ENCODE peak calls at places on chromosomes 6 and 20, in seven cellular contexts. M is fibroblast of lung, F is breast epithelium, A is OCI-LY7, S is PC-3, W is choroid plexus epithelial cell, H is heart right ventricle. B is an unnamed sample.

GRCh38 chr20:35845561-35845960 is 73.7 kb downstream of the PHF20 start:
- DNase-seq in F (no peak), S (no peak), W (peak; percentile 65), M (peak; percentile 22), A (no peak), H (no peak), B (peak; percentile 76)

GRCh38 chr6:118468682-118469465 is 79.2 kb upstream of the PLN start:
- DNase-seq in H (no peak), A (no peak), S (peak; percentile 85), M (peak; percentile 42), W (peak; percentile 66), F (no peak), B (peak; percentile 65)

GRCh38 chr20:17525650-17526049 is 5.5 kb downstream of the BFSP1 start:
- DNase-seq in S (peak; percentile 56), M (no peak), F (no peak), H (no peak), W (peak; percentile 65), A (peak; percentile 48), B (peak; percentile 78)

GRCh38 chr6:72619883-72620696 is 1.8 kb upstream of the KCNQ5 start:
- DNase-seq in A (peak; percentile 66), H (peak; percentile 21), F (no peak), M (no peak), S (no peak), W (peak; percentile 14), B (no peak)

GRCh38 chr20:42123981-42124473 is 505.9 kb upstream of the CHD6 start:
- DNase-seq in W (no peak), S (no peak), F (no peak), H (no peak), A (no peak), M (no peak), B (no peak)

GRCh38 chr6:67112120-67112519 is 1405.1 kb upstream of the EYS start:
- DNase-seq in M (peak; percentile 15), H (no peak), F (no peak), A (no peak), W (peak; percentile 17), S (no peak), B (no peak)

GRCh38 chr6:41774841-41775240 is 4.9 kb downstream of the FRS3 start:
- DNase-seq in H (no peak), W (no peak), F (no peak), A (no peak), S (no peak), M (no peak), B (no peak)

GRCh38 chr6:150209415-150209814 is 66.6 kb downstream of the PPP1R14C start:
- DNase-seq in A (no peak), F (no peak), H (no peak), W (no peak), M (no peak), S (no peak), B (no peak)

GRCh38 chr6:157944983-157945931 is 36.4 kb upstream of the SYNJ2 start:
- DNase-seq in A (no peak), H (no peak), M (peak; percentile 70), S (no peak), W (peak; percentile 93), F (no peak), B (no peak)

GRCh38 chr6:31356946-31357466 is at the start of gene HLA-B:
- DNase-seq in M (peak; percentile 78), F (peak; percentile 47), W (peak; percentile 89), S (peak; percentile 62), A (peak; percentile 90), H (peak; percentile 88), B (peak; percentile 87)
- H3K4me3 ChIP-seq in M (peak within 1 kb of the TSS; percentile 80), F (peak within 1 kb of the TSS; percentile 71), W (peak within 1 kb of the TSS; percentile 74), S (peak within 1 kb of the TSS; percentile 87), A (peak within 1 kb of the TSS; percentile 95), H (peak within 1 kb of the TSS; percentile 68), B (peak within 1 kb of the TSS; percentile 54)

DNA sequence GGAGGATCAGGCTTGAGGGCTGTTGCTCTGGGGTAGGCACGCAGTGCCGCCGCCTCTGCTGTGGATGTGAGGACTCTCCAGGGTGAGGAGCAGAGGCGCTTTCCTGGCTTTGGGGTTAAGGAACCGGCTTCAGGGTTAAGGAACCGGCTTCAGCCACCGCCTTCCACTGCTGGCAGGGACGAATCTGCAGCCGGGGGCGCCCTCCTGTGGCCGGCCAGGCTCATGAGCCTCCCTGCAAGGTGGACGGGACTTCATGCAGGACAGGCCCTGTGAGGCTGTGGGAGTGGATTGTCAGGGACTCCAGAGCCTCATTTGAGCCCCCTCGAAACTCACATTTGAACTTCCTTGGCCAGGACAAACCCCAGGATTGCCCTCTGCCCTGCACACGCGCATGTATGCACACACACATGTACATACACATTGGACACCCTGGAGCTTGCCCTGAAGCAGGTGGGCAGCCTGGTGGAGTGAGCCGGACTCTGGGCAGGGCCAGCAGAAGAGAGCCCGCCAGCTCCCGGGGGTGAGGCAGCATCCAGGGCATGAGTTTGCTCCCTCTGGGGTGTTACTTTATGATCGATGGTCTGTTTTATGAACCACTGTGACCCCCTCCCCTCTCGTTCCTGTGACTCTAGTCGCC is 146.9 kb downstream of the PHACTR3 start:
- DNase-seq in W (peak; percentile 33), S (peak; percentile 73), H (peak; percentile 78), M (peak; percentile 29), A (peak; percentile 20), F (peak; percentile 22), B (peak; percentile 42)
- TF ChIP-seq CTCF in W (peak; percentile 50), S (peak; percentile 91), H (peak; percentile 79), M (peak; percentile 71), A (peak; percentile 75), F (peak; percentile 54), B (peak; percentile 68)

DNA sequence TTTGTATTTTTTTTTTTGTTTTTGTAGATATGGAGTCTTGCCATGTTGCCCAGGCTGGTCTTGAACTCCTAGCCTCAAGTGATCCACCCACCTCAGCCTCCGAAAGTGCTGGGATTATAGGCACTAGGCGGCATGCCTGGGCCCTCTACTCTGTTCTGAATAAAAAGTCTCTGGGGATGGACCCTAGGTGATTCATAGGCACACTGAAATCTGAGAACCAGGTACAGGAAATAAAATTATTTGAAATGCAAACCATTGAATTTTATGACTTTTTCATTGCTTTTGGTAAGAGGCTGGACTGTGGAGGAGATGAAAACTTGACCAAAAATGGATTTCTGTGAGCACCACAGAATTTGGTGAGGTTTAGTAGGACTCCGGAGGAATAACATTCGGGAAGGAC is 117.5 kb downstream of the PRIM2 start:
- DNase-seq in A (no peak), S (peak; percentile 46), F (no peak), W (no peak), M (no peak), H (no peak), B (no peak)
- H3K4me3 ChIP-seq in A (no peak overlapping the region), S (no peak overlapping the region), F (no peak overlapping the region), W (no peak overlapping the region), M (no peak overlapping the region), H (no peak overlapping the region), B (no peak overlapping the region)

GRCh38 chr6:37367557-37367956 is 13.8 kb downstream of the RNF8 start:
- DNase-seq in H (no peak), A (no peak), W (no peak), M (no peak), S (peak; percentile 49), F (no peak), B (peak; percentile 20)

GRCh38 chr6:37371158-37372083 is 17.6 kb downstream of the RNF8 start:
- DNase-seq in F (peak; percentile 24), A (no peak), S (no peak), W (peak; percentile 11), M (no peak), H (no peak), B (no peak)

GRCh38 chr6:37372116-37372515 is 18.3 kb downstream of the RNF8 start:
- DNase-seq in F (no peak), H (no peak), S (peak; percentile 6), A (no peak), M (no peak), W (peak; percentile 48), B (peak; percentile 31)

GRCh38 chr6:37368961-37369320 is 15.2 kb downstream of the RNF8 start:
- DNase-seq in W (no peak), A (no peak), M (no peak), H (no peak), S (no peak), F (no peak), B (no peak)

GRCh38 chr6:37369321-37370196 is 15.8 kb downstream of the RNF8 start:
- DNase-seq in A (no peak), H (no peak), F (no peak), S (peak; percentile 50), W (peak; percentile 34), M (no peak), B (peak; percentile 16)
- TF ChIP-seq CTCF in A (no peak), H (no peak), F (no peak), S (no peak), W (no peak), M (no peak), B (no peak)

GRCh38 chr6:166950443-166950821 is 5.9 kb downstream of the RNASET2 start:
- DNase-seq in W (no peak), A (peak; percentile 66), M (no peak), F (no peak), S (no peak), H (no peak), B (no peak)
- H3K4me3 ChIP-seq in W (no peak overlapping the region), A (peak overlapping the region; percentile 64), M (no peak overlapping the region), F (no peak overlapping the region), S (no peak overlapping the region), H (peak overlapping the region; percentile 39), B (no peak overlapping the region)

GRCh38 chr6:132390451-132390850 is 10.8 kb downstream of the MOXD1 start:
- DNase-seq in A (no peak), F (no peak), M (no peak), H (no peak), S (no peak), W (no peak), B (no peak)

GRCh38 chr6:132391391-132392291 is 9.6 kb downstream of the MOXD1 start:
- DNase-seq in H (no peak), M (peak; percentile 97), F (peak; percentile 20), A (no peak), W (peak; percentile 85), S (peak; percentile 26), B (peak; percentile 91)

GRCh38 chr6:132395015-132395597 is 6.2 kb downstream of the MOXD1 start:
- DNase-seq in F (no peak), M (no peak), A (no peak), H (no peak), W (no peak), S (no peak), B (no peak)

GRCh38 chr6:132392292-132392691 is 9.0 kb downstream of the MOXD1 start:
- DNase-seq in F (no peak), S (no peak), W (no peak), H (no peak), A (no peak), M (no peak), B (no peak)

GRCh38 chr6:132392792-132393191 is 8.5 kb downstream of the MOXD1 start:
- DNase-seq in W (peak; percentile 52), M (no peak), S (peak; percentile 55), H (no peak), F (no peak), A (peak; percentile 43), B (peak; percentile 66)
- TF ChIP-seq CTCF in W (peak; percentile 42), M (no peak), S (peak; percentile 69), H (no peak), F (no peak), A (peak; percentile 81), B (peak; percentile 35)

GRCh38 chr6:39881851-39882566 is 52.3 kb downstream of the MOCS1 start:
- DNase-seq in F (no peak), A (no peak), S (no peak), M (peak; percentile 83), W (peak; percentile 80), H (no peak), B (no peak)
- H3K4me3 ChIP-seq in F (no peak overlapping the region), A (no peak overlapping the region), S (no peak overlapping the region), M (peak overlapping the region; percentile 8), W (peak overlapping the region; percentile 11), H (no peak overlapping the region), B (no peak overlapping the region)

GRCh38 chr6:152952866-152953509 is 29.9 kb downstream of the FBXO5 start:
- DNase-seq in W (peak; percentile 79), M (peak; percentile 68), S (peak; percentile 65), A (peak; percentile 46), H (no peak), F (no peak), B (peak; percentile 54)
- TF ChIP-seq CTCF in W (peak; percentile 64), M (peak; percentile 40), S (peak; percentile 77), A (peak; percentile 83), H (peak; percentile 54), F (peak; percentile 41), B (peak; percentile 61)

B was measured in epithelial cell of esophagus.